ENCODE peak calls at places on chromosome 19, in ten cellular contexts. F is NCI-H446; T is endothelial cell; J is breast epithelium; C is ascending aorta; Z is activated naive CD8-positive, alpha-beta T cell treated with anti-CD3 and anti-CD28 coated beads for 36 hours; E is iris pigment epithelial cell; M is GM13976; K is central memory CD4-positive, alpha-beta T cell; X is right lobe of liver. W is an unnamed sample.

GRCh38 chr19:14563989-14564650 is 7.7 kb downstream of the NDUFB7 start:
- DNase-seq in F (no peak), T (no peak), J (no peak), C (no peak), Z (peak), E (peak), M (peak), K (peak), X (no peak), W (no peak)

GRCh38 chr19:49447485-49448431 is 3.9 kb downstream of the PIH1D1 start:
- DNase-seq in F (no peak), T (no peak), J (no peak), C (no peak), Z (peak), E (no peak), M (no peak), K (no peak), X (no peak), W (peak)

GRCh38 chr19:11096210-11096841 is 7.1 kb downstream of the LDLR start:
- DNase-seq in F (peak), T (no peak), J (no peak), C (no peak), Z (peak), E (peak), M (peak), K (peak), X (no peak), W (no peak)

GRCh38 chr19:29385191-29385795 is 140.5 kb upstream of the VSTM2B start:
- DNase-seq in F (no peak), T (no peak), J (no peak), C (no peak), Z (no peak), E (no peak), M (no peak), K (no peak), X (peak), W (no peak)

GRCh38 chr19:3073159-3073563 is 10.9 kb upstream of the TLE5 start:
- DNase-seq in F (peak), T (no peak), J (no peak), C (no peak), Z (no peak), E (peak), M (no peak), K (no peak), X (no peak), W (no peak)

GRCh38 chr19:17406039-17406886 is 833 bp upstream of the BST2 start:
- DNase-seq in F (no peak), T (no peak), J (no peak), C (no peak), Z (peak), E (peak), M (peak), K (no peak), X (no peak), W (no peak)

GRCh38 chr19:17125728-17126677 is 50.4 kb downstream of the MYO9B start:
- DNase-seq in F (no peak), T (no peak), J (peak), C (no peak), Z (peak), E (peak), M (peak), K (peak), X (peak), W (peak)

GRCh38 chr19:50461066-50461875 is 15.0 kb upstream of the EMC10 start:
- DNase-seq in F (peak), T (peak), J (peak), C (no peak), Z (peak), E (peak), M (peak), K (peak), X (no peak), W (peak)

GRCh38 chr19:20254151-20254550 is 87.1 kb downstream of the ZNF486 start:
- DNase-seq in F (no peak), T (no peak), J (no peak), C (no peak), Z (no peak), E (no peak), M (no peak), K (no peak), X (no peak), W (no peak)

GRCh38 chr19:49690656-49691242 is at the start of gene CPT1C:
- DNase-seq in F (peak), T (peak), J (peak), C (no peak), Z (peak), E (peak), M (peak), K (peak), X (no peak), W (peak)

GRCh38 chr19:10685210-10685609 is 16.0 kb upstream of the QTRT1 start:
- DNase-seq in F (no peak), T (no peak), J (no peak), C (no peak), Z (no peak), E (no peak), M (no peak), K (no peak), X (no peak), W (no peak)

GRCh38 chr19:18292460-18292809 is 11.0 kb upstream of the JUND start:
- DNase-seq in F (no peak), T (no peak), J (peak), C (no peak), Z (no peak), E (no peak), M (no peak), K (no peak), X (peak), W (no peak)

GRCh38 chr19:1065606-1066109 is 1.3 kb upstream of the ARHGAP45 start:
- DNase-seq in F (no peak), T (no peak), J (no peak), C (no peak), Z (no peak), E (no peak), M (no peak), K (no peak), X (peak), W (peak)

GRCh38 chr19:38093587-38093986 is 130.4 kb downstream of the DPF1 start:
- DNase-seq in F (peak), T (no peak), J (no peak), C (no peak), Z (no peak), E (no peak), M (no peak), K (no peak), X (no peak), W (no peak)

GRCh38 chr19:12770922-12771321 is 4.4 kb downstream of the HOOK2 start:
- DNase-seq in F (no peak), T (no peak), J (no peak), C (no peak), Z (no peak), E (no peak), M (no peak), K (no peak), X (no peak), W (no peak)

GRCh38 chr19:2867025-2867991 is at the start of gene ZNF556:
- DNase-seq in F (peak), T (no peak), J (no peak), C (no peak), Z (peak), E (no peak), M (peak), K (no peak), X (no peak), W (peak)

GRCh38 chr19:16922949-16923348 is 34.1 kb downstream of the F2RL3 start:
- DNase-seq in F (no peak), T (no peak), J (no peak), C (no peak), Z (no peak), E (no peak), M (no peak), K (no peak), X (no peak), W (no peak)

GRCh38 chr19:35777411-35777841 is 2.1 kb downstream of the ARHGAP33 start:
- DNase-seq in F (no peak), T (no peak), J (no peak), C (no peak), Z (no peak), E (no peak), M (no peak), K (no peak), X (no peak), W (no peak)

GRCh38 chr19:1325568-1326294 is 40.1 kb downstream of the EFNA2 start:
- DNase-seq in F (no peak), T (no peak), J (no peak), C (no peak), Z (no peak), E (no peak), M (no peak), K (no peak), X (no peak), W (no peak)

GRCh38 chr19:49149652-49150105 is 5.5 kb downstream of the HRC start:
- DNase-seq in F (peak), T (peak), J (peak), C (no peak), Z (no peak), E (peak), M (no peak), K (no peak), X (peak), W (peak)

GRCh38 chr19:35236638-35237400 is 8.3 kb upstream of the FAM187B start:
- DNase-seq in F (no peak), T (no peak), J (no peak), C (no peak), Z (no peak), E (no peak), M (no peak), K (no peak), X (no peak), W (no peak)

GRCh38 chr19:1935484-1936208 is 5.3 kb upstream of the CSNK1G2 start:
- DNase-seq in F (no peak), T (no peak), J (no peak), C (no peak), Z (no peak), E (peak), M (no peak), K (no peak), X (peak), W (no peak)

GRCh38 chr19:41018736-41019290 is 27.7 kb downstream of the CYP2B6 start:
- DNase-seq in F (no peak), T (no peak), J (no peak), C (no peak), Z (no peak), E (no peak), M (no peak), K (no peak), X (peak), W (no peak)

GRCh38 chr19:3336680-3337523 is 29.5 kb upstream of the NFIC start:
- DNase-seq in F (peak), T (no peak), J (peak), C (peak), Z (no peak), E (peak), M (peak), K (no peak), X (peak), W (peak)

GRCh38 chr19:31312629-31313244 is 36.5 kb downstream of the TSHZ3 start:
- DNase-seq in F (no peak), T (no peak), J (no peak), C (no peak), Z (no peak), E (no peak), M (no peak), K (no peak), X (no peak), W (no peak)

GRCh38 chr19:43596842-43597461 is 557 bp downstream of the ZNF576 start:
- DNase-seq in F (no peak), T (no peak), J (no peak), C (no peak), Z (no peak), E (peak), M (no peak), K (no peak), X (no peak), W (no peak)

GRCh38 chr19:17323973-17324327 is 10.7 kb downstream of the ANO8 start:
- DNase-seq in F (no peak), T (no peak), J (no peak), C (no peak), Z (peak), E (no peak), M (peak), K (no peak), X (no peak), W (no peak)

GRCh38 chr19:5547881-5548280 is 19.9 kb downstream of the TINCR start:
- DNase-seq in F (no peak), T (peak), J (no peak), C (no peak), Z (peak), E (peak), M (peak), K (no peak), X (no peak), W (no peak)

GRCh38 chr19:58372311-58373133 is 8.3 kb downstream of the ZNF837 start:
- DNase-seq in F (no peak), T (no peak), J (peak), C (no peak), Z (no peak), E (no peak), M (no peak), K (no peak), X (no peak), W (no peak)

GRCh38 chr19:41136636-41137035 is 22.4 kb downstream of the CYP2F1 start:
- DNase-seq in F (no peak), T (no peak), J (no peak), C (no peak), Z (no peak), E (no peak), M (no peak), K (no peak), X (no peak), W (no peak)

GRCh38 chr19:41997121-41997850 is 3.3 kb upstream of the ATP1A3 start:
- DNase-seq in F (no peak), T (peak), J (no peak), C (no peak), Z (peak), E (peak), M (peak), K (peak), X (no peak), W (no peak)

GRCh38 chr19:1102407-1103106 is 1.2 kb upstream of the GPX4 start:
- DNase-seq in F (no peak), T (no peak), J (peak), C (peak), Z (peak), E (peak), M (no peak), K (no peak), X (no peak), W (no peak)

GRCh38 chr19:32652893-32653625 is 21.9 kb downstream of the ANKRD27 start:
- DNase-seq in F (no peak), T (no peak), J (peak), C (no peak), Z (no peak), E (peak), M (no peak), K (no peak), X (peak), W (peak)

GRCh38 chr19:50565984-50566903 is 2.0 kb downstream of the LRRC4B start:
- DNase-seq in F (no peak), T (no peak), J (no peak), C (no peak), Z (peak), E (no peak), M (peak), K (no peak), X (peak), W (no peak)

GRCh38 chr19:609001-609340 is 19.3 kb downstream of the HCN2 start:
- DNase-seq in F (no peak), T (no peak), J (no peak), C (no peak), Z (no peak), E (no peak), M (no peak), K (no peak), X (no peak), W (peak)

GRCh38 chr19:48624067-48624594 is 4.8 kb downstream of the SPHK2 start:
- DNase-seq in F (peak), T (peak), J (peak), C (peak), Z (peak), E (peak), M (peak), K (peak), X (peak), W (peak)

GRCh38 chr19:19865750-19866598 is at the start of gene ZNF253:
- DNase-seq in F (peak), T (peak), J (peak), C (peak), Z (peak), E (peak), M (peak), K (peak), X (peak), W (peak)

GRCh38 chr19:27740396-27740795 is 1472.6 kb downstream of the UQCRFS1 start:
- DNase-seq in F (no peak), T (no peak), J (no peak), C (no peak), Z (no peak), E (no peak), M (no peak), K (no peak), X (no peak), W (peak)

GRCh38 chr19:47901370-47901769 is 15.3 kb upstream of the SULT2A1 start:
- DNase-seq in F (no peak), T (no peak), J (no peak), C (no peak), Z (no peak), E (no peak), M (no peak), K (no peak), X (no peak), W (no peak)